ENCODE peak calls at places on chromosomes 6 and 20, in five cellular contexts. R is hepatocyte, H is right cardiac atrium, B is left ventricle myocardium inferior, C is sigmoid colon. Q is an unnamed sample.
A peak's percentile ranks its signal among the peaks of the same experiment; 100 is the strongest.

GRCh38 chr20:22288957-22289356 is 295.4 kb downstream of the FOXA2 start:
- DNase-seq in R (no peak), H (no peak), B (no peak), C (no peak), Q (no peak)

GRCh38 chr6:49423817-49424216 is 39.2 kb downstream of the MMUT start:
- DNase-seq in R (peak; percentile 8), H (no peak), B (no peak), C (no peak), Q (no peak)

GRCh38 chr6:63527658-63528514 is 44.4 kb upstream of the LOC128125822 start:
- DNase-seq in R (peak; percentile 87), H (no peak), B (no peak), C (peak; percentile 72), Q (no peak)

GRCh38 chr6:143368426-143368825 is 82.1 kb downstream of the ADAT2 start:
- DNase-seq in R (no peak), H (no peak), B (no peak), C (no peak), Q (no peak)

GRCh38 chr6:130906736-130907381 is 79.7 kb downstream of the SMLR1 start:
- DNase-seq in R (no peak), H (no peak), B (no peak), C (no peak), Q (no peak)

GRCh38 chr6:89602136-89602535 is 36.4 kb downstream of the LYRM2 start:
- DNase-seq in R (no peak), H (no peak), B (no peak), C (no peak), Q (no peak)

GRCh38 chr20:12670292-12670691 is 338.5 kb upstream of the SPTLC3 start:
- DNase-seq in R (no peak), H (no peak), B (no peak), C (no peak), Q (no peak)

GRCh38 chr6:26422329-26422728 is 18.0 kb upstream of the BTN3A3 start:
- DNase-seq in R (no peak), H (no peak), B (no peak), C (no peak), Q (no peak)

GRCh38 chr20:64188682-64189529 is 24.7 kb downstream of the MYT1 start:
- DNase-seq in R (peak; percentile 95), H (no peak), B (no peak), C (no peak), Q (no peak)

GRCh38 chr20:47330071-47330470 is 26.4 kb downstream of the ZMYND8 start:
- DNase-seq in R (no peak), H (no peak), B (no peak), C (no peak), Q (no peak)

GRCh38 chr20:4813076-4813838 is 91.5 kb downstream of the PRND start:
- DNase-seq in R (no peak), H (no peak), B (no peak), C (peak; percentile 68), Q (peak; percentile 45)
- H3K4me3 ChIP-seq in R (no peak overlapping the region), H (no peak overlapping the region), B (peak overlapping the region; percentile 23), C (no peak overlapping the region), Q (peak overlapping the region; percentile 19)

GRCh38 chr6:2733736-2734480 is 16.8 kb downstream of the MYLK4 start:
- DNase-seq in R (no peak), H (peak; percentile 55), B (peak; percentile 70), C (no peak), Q (peak; percentile 57)
- H3K27ac ChIP-seq in R (no peak overlapping the region), H (peak overlapping the region; percentile 82), B (peak overlapping the region; percentile 89), C (no peak overlapping the region), Q (peak overlapping the region; percentile 69)

DNA sequence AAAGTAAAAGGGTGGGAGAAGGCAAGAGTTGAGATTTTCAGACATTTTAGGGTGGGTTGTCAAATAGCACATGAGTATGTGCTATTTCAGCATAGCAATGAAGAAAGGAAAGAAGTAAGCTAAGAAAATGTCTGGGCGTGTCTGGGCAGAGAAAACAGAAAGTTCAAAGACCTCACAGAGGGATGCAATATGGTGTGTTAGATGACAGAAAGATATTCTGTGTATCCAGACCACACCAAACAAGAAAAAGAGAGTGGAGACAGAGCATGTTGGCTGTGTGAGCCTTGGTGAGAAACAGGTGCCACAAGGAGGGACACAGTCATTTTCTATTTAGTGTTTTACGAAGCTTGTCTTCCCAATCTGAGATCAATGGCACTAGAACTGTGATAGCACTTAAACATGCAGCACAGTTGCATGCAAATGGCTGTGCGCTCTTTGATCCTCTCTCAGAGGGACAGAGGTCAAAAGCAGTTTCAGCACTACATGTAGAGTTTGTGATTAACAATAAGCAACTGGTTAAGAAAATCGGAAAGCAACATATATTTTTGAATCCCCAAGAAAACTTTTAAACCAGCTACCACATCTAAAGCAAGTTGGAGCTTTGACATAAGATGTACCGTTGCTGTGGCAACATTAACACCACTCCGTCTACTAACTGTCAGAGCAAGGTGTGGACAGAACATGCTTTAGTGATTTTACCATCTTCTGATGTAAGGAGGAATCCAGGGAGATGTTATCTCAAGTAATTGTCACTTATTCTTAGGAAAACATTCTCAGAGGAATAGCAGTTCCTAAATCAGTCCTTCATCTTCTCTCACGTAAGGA is 515.5 kb upstream of the NOX3 start:
- DNase-seq in R (no peak), H (no peak), B (no peak), C (no peak), Q (no peak)
- H3K4me1 ChIP-seq in R (no peaks in the 10 kb centered on the region), H (no peaks in the 10 kb centered on the region), B (no peaks in the 10 kb centered on the region), C (no peaks in the 10 kb centered on the region), Q (no peaks in the 10 kb centered on the region)

DNA sequence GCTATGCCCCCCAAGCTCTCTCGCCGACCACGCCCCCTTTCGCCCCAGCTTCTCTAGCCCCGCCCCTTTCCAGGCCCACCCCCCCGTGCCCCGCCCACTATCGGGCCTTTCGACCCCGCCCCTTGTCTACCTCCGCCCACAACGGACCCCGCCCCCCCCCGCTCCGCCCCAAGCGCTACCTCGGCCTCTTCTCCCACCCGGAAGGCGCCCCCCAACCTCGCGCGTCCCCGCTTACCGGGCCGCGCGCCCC is 201 bp downstream of the ZBTB22 start:
- DNase-seq in R (no peak), H (no peak), B (no peak), C (no peak), Q (peak; percentile 58)
- H3K4me3 ChIP-seq in R (peak overlapping the region; percentile 24), H (peak overlapping the region; percentile 88), B (peak overlapping the region; percentile 74), C (peak overlapping the region; percentile 59), Q (peak overlapping the region; percentile 73)